ENCODE peak calls at places on chromosomes 1 and 21, in five cellular contexts. X, N, Y, W and R are unnamed samples.

GRCh38 chr1:22855668-22856606 is 116.7 kb downstream of the LACTBL1 start:
- DNase-seq in X (no peak), W (no peak), N (no peak), Y (no peak), R (no peak)

GRCh38 chr1:109149874-109150601 is 36.1 kb downstream of the ELAPOR1 start:
- DNase-seq in X (no peak), W (no peak), N (no peak), Y (no peak), R (no peak)

GRCh38 chr1:174815036-174815435 is 184.7 kb upstream of the CACYBP start:
- DNase-seq in Y (peak), W (no peak), N (no peak), X (peak), R (peak)

GRCh38 chr1:225638853-225639252 is 14.1 kb downstream of the ENAH start:
- DNase-seq in X (no peak), W (no peak), Y (no peak), N (no peak), R (no peak)

GRCh38 chr1:238960071-238960470 is 426.3 kb upstream of the CHRM3 start:
- DNase-seq in N (no peak), Y (peak), X (peak), W (no peak), R (no peak)

GRCh38 chr1:19657511-19657910 is 7.2 kb upstream of the HTR6 start:
- DNase-seq in W (no peak), N (no peak), Y (no peak), X (no peak), R (no peak)

GRCh38 chr1:109895720-109896504 is 14.7 kb upstream of the CSF1 start:
- DNase-seq in N (no peak), Y (peak), W (no peak), X (peak), R (no peak)

GRCh38 chr21:25963186-25963585 is 207.4 kb downstream of the APP start:
- DNase-seq in W (no peak), X (peak), Y (peak), N (no peak), R (peak)

GRCh38 chr21:33975548-33976081 is 60.0 kb upstream of the ATP5PO start:
- DNase-seq in X (peak), Y (peak), W (no peak), N (no peak), R (peak)

GRCh38 chr1:104018922-104019674 is 269.4 kb downstream of the AMY1C start:
- DNase-seq in N (peak), W (no peak), X (no peak), Y (no peak), R (no peak)

GRCh38 chr1:56799605-56800398 is 19.4 kb downstream of the FYB2 start:
- DNase-seq in X (peak), Y (peak), N (no peak), W (no peak), R (no peak)

GRCh38 chr1:98962156-98962555 is 42.5 kb downstream of the PLPPR5 start:
- DNase-seq in Y (peak), N (no peak), X (peak), W (no peak), R (no peak)

GRCh38 chr1:176829261-176829976 is 335.1 kb downstream of the ASTN1 start:
- DNase-seq in Y (no peak), W (no peak), X (no peak), N (no peak), R (peak)

GRCh38 chr1:219582310-219582709 is 30.6 kb downstream of the ZC3H11B start:
- DNase-seq in W (no peak), N (no peak), Y (peak), X (peak), R (no peak)

GRCh38 chr1:155205035-155205434 is 2.7 kb downstream of the THBS3 start:
- DNase-seq in Y (no peak), N (no peak), X (no peak), W (no peak), R (no peak)

GRCh38 chr1:30895942-30896660 is 12.5 kb downstream of the SDC3 start:
- DNase-seq in W (no peak), X (peak), N (no peak), Y (no peak), R (no peak)

GRCh38 chr21:38804617-38805281 is 980 bp upstream of the ETS2 start:
- DNase-seq in N (peak), X (peak), Y (peak), W (no peak), R (peak)

DNA sequence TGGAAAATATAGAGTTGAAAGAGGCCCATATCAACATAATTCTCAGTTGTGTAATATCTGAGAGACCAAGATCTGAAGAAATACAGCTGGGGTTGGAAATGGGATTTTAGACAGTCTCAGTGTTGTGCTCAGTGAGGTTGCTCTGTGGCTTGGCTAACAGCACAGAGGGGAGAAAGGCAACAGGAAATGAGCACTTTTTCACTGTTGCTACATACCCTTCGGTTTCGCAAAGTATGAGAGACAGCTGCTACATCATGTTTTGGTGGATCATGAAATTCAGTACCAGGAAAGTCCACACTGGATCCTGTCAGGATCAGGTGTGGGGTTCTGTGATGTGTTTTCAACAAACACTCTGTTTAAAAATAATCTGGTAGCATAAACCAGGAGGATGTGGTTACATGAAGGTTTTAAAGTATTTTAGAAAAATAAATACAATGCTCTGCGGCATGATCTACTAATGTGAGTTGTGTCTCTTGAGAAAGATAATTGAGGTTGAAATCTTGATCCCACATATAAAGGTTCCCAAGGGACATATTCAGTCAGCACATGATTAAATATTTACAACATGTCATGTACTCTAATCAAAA is 6.9 kb upstream of the GPR88 start:
- DNase-seq in X (peak), Y (peak), N (no peak), W (no peak), R (no peak)
- H3K27ac ChIP-seq in X (peak), Y (no peak), N (no peak), W (no peak), R (no peak)

DNA sequence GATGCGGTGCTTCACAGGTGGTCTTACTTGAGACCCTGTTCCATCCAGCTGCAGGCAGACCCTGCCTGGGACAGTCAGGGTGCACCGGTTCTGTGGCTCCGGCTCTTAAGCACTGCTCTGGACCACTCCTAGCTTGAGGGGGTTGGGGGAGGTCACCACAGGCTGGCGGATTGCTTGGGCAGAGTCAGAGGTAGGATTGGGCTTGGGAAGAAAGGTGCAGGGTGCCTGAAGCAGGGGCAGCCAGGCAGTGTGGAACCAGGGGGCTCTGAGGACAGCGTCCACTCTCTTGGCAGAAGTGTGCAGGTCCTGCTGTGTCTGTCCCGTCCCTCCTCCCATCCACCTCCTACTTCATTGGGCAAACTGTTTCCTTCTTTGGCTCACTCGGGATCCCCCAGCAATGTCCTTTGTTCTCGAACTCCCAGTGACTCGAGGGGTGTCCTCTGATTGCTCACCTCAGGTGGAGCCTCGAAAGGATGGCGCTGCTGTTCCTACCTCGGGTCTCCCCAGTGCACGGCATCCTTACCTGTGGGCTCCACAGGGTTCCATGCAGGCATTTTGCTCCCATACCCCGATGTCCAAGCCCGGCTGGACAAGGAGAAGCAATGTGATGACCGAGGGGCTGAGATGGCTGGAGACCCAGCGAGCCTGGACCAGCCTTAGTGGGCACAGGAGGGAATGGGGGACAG is 1.8 kb downstream of the PDXK start:
- DNase-seq in W (no peak), X (no peak), Y (no peak), N (peak), R (no peak)
- H3K9ac ChIP-seq in W (peak), X (peak), Y (peak), N (no peak), R (peak)

GRCh38 chr21:43966946-43967512 is 45.1 kb upstream of the TRAPPC10 start:
- DNase-seq in W (no peak), X (no peak), Y (no peak), N (no peak), R (no peak)

GRCh38 chr21:43967981-43968380 is 44.1 kb upstream of the TRAPPC10 start:
- DNase-seq in Y (no peak), X (no peak), N (no peak), W (no peak), R (no peak)

GRCh38 chr21:43968410-43969114 is 43.5 kb upstream of the TRAPPC10 start:
- DNase-seq in X (no peak), N (no peak), W (no peak), Y (no peak), R (no peak)

GRCh38 chr21:43969115-43969444 is 43.0 kb upstream of the TRAPPC10 start:
- DNase-seq in Y (no peak), W (no peak), X (no peak), N (no peak), R (no peak)

GRCh38 chr21:43965911-43966585 is 46.1 kb upstream of the TRAPPC10 start:
- DNase-seq in W (no peak), Y (no peak), N (no peak), X (no peak), R (no peak)
- H2AK5ac ChIP-seq in W (no peak), Y (no peak), N (no peak), X (no peak), R (no peak)

GRCh38 chr1:10059329-10059691 is 26.6 kb downstream of the UBE4B start:
- DNase-seq in Y (no peak), W (no peak), X (no peak), N (no peak), R (no peak)
- H3K27ac ChIP-seq in Y (no peak), W (no peak), X (no peak), N (no peak), R (no peak)

GRCh38 chr1:172380441-172381244 is 39.8 kb upstream of the C1orf105 start:
- DNase-seq in W (no peak), N (no peak), X (no peak), Y (peak), R (no peak)
- H3K9ac ChIP-seq in W (no peak), N (no peak), X (no peak), Y (no peak), R (no peak)

GRCh38 chr1:1969505-1969900 is 34.1 kb downstream of the CFAP74 start:
- DNase-seq in X (no peak), Y (no peak), N (no peak), W (no peak), R (no peak)

GRCh38 chr1:1967879-1968278 is 35.7 kb downstream of the CFAP74 start:
- DNase-seq in N (no peak), W (no peak), Y (no peak), X (no peak), R (no peak)

GRCh38 chr1:1969953-1970716 is 33.5 kb downstream of the CFAP74 start:
- DNase-seq in Y (no peak), N (no peak), W (no peak), X (no peak), R (no peak)

GRCh38 chr1:1967151-1967550 is 36.4 kb downstream of the CFAP74 start:
- DNase-seq in N (no peak), Y (no peak), W (no peak), X (no peak), R (no peak)

DNA sequence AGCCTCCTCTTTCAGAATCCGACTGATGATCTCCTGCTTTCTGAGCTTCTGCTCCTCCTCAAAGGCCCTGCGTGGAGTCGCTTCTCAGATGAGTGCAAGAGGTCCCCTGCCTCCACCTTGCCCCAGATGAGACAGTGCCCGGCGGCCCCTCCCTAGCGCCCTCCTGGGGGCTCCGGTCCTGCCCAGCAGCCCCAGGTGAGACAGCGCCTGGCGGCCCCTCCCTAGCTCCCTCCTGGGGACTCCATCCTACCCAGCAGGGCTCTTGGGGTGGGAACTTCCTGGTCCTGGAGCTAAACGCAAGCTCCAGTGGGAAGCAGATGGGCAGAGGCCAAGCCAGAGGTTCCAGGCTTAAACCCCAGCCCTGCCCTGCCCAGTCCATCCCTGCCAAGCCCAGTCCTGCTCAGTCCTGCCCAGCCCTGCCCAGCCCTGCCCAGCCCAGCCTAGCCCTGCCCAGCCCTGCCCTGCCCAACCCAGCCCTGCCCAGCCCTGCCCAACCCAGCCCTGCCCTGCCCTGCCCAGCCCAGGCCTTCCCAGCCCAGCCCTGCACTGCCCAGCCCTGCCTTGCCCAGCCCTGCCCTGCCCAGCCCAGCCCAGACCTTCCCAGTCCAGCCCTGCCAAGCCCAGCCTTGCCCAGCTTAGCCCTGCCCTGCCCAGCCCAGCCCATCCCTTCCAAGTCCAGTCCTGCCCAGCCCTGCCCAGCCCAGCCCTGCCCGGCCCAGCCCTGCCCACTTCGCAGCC is 34.6 kb downstream of the CFAP74 start:
- DNase-seq in Y (no peak), N (no peak), W (no peak), X (no peak), R (no peak)
- H2AK5ac ChIP-seq in Y (no peak), N (no peak), W (no peak), X (no peak), R (no peak)

GRCh38 chr1:179820216-179820970 is 57.2 kb downstream of the TOR1AIP2 start:
- DNase-seq in Y (no peak), X (no peak), W (no peak), N (peak), R (no peak)

GRCh38 chr1:179824265-179824664 is 53.3 kb downstream of the TOR1AIP2 start:
- DNase-seq in N (peak), X (no peak), Y (no peak), W (no peak), R (no peak)

GRCh38 chr1:179823693-179824092 is 53.9 kb downstream of the TOR1AIP2 start:
- DNase-seq in N (peak), Y (no peak), W (no peak), X (no peak), R (no peak)

GRCh38 chr1:179821524-179821923 is 56.1 kb downstream of the TOR1AIP2 start:
- DNase-seq in Y (no peak), W (no peak), X (no peak), N (peak), R (no peak)

GRCh38 chr1:179822107-179822506 is 55.5 kb downstream of the TOR1AIP2 start:
- DNase-seq in Y (no peak), N (no peak), X (no peak), W (no peak), R (no peak)
- H3K27ac ChIP-seq in Y (no peak), N (no peak), X (no peak), W (no peak), R (no peak)

GRCh38 chr1:61120307-61120840 is 38.0 kb downstream of the NFIA start:
- DNase-seq in X (no peak), Y (no peak), N (no peak), W (no peak), R (no peak)
- H3K9ac ChIP-seq in X (no peak), Y (peak), N (no peak), W (no peak), R (no peak)